ENCODE peak calls at places on chromosomes 1 and 21, in nine cellular contexts. One of them, this sample, is unnamed.

GRCh38 chr1:113415256-113416189 is 25.2 kb downstream of the MAGI3 start:
- DNase-seq in AG04450: no peak
- DNase-seq in astrocyte of the spinal cord: peak
- DNase-seq in HCT116: no peak
- DNase-seq in cardiac fibroblast: no peak
- DNase-seq in osteoblast: no peak
- DNase-seq in nephron progenitor cell: no peak
- DNase-seq in GM23338: no peak
- DNase-seq in MCF 10A: no peak
- DNase-seq in this sample: no peak

GRCh38 chr1:212485895-212486590 is 53.3 kb downstream of the NENF start:
- DNase-seq in osteoblast: peak
- DNase-seq in nephron progenitor cell: peak
- DNase-seq in astrocyte of the spinal cord: peak
- DNase-seq in GM23338: peak
- DNase-seq in cardiac fibroblast: peak
- DNase-seq in MCF 10A: peak
- DNase-seq in AG04450: peak
- DNase-seq in HCT116: peak
- DNase-seq in this sample: no peak

GRCh38 chr1:9733160-9733789 is 81.7 kb downstream of the PIK3CD start:
- DNase-seq in astrocyte of the spinal cord: no peak
- DNase-seq in nephron progenitor cell: no peak
- DNase-seq in cardiac fibroblast: no peak
- DNase-seq in HCT116: no peak
- DNase-seq in GM23338: no peak
- DNase-seq in AG04450: no peak
- DNase-seq in MCF 10A: no peak
- DNase-seq in osteoblast: peak
- DNase-seq in this sample: no peak

GRCh38 chr1:55580845-55581332 is 365.7 kb upstream of the USP24 start:
- DNase-seq in cardiac fibroblast: peak
- DNase-seq in AG04450: peak
- DNase-seq in osteoblast: peak
- DNase-seq in HCT116: peak
- DNase-seq in GM23338: no peak
- DNase-seq in MCF 10A: peak
- DNase-seq in nephron progenitor cell: no peak
- DNase-seq in astrocyte of the spinal cord: peak
- DNase-seq in this sample: no peak

GRCh38 chr1:116066868-116067563 is 44.2 kb upstream of the MAB21L3 start:
- DNase-seq in MCF 10A: peak
- DNase-seq in AG04450: no peak
- DNase-seq in GM23338: no peak
- DNase-seq in astrocyte of the spinal cord: peak
- DNase-seq in nephron progenitor cell: no peak
- DNase-seq in HCT116: no peak
- DNase-seq in cardiac fibroblast: peak
- DNase-seq in osteoblast: no peak
- DNase-seq in this sample: no peak

GRCh38 chr1:155091071-155092051 is 12.7 kb downstream of the EFNA3 start:
- DNase-seq in AG04450: no peak
- DNase-seq in HCT116: peak
- DNase-seq in MCF 10A: peak
- DNase-seq in cardiac fibroblast: peak
- DNase-seq in astrocyte of the spinal cord: peak
- DNase-seq in osteoblast: peak
- DNase-seq in nephron progenitor cell: peak
- DNase-seq in GM23338: peak
- DNase-seq in this sample: peak

GRCh38 chr1:53766766-53767409 is 27.9 kb upstream of the GLIS1 start:
- DNase-seq in AG04450: no peak
- DNase-seq in MCF 10A: peak
- DNase-seq in nephron progenitor cell: no peak
- DNase-seq in cardiac fibroblast: peak
- DNase-seq in astrocyte of the spinal cord: peak
- DNase-seq in HCT116: no peak
- DNase-seq in osteoblast: no peak
- DNase-seq in GM23338: no peak
- DNase-seq in this sample: no peak

GRCh38 chr1:37919277-37919676 is 27.6 kb downstream of the INPP5B start:
- DNase-seq in astrocyte of the spinal cord: peak
- DNase-seq in GM23338: peak
- DNase-seq in MCF 10A: peak
- DNase-seq in AG04450: no peak
- DNase-seq in nephron progenitor cell: no peak
- DNase-seq in osteoblast: peak
- DNase-seq in cardiac fibroblast: peak
- DNase-seq in HCT116: peak
- DNase-seq in this sample: no peak

GRCh38 chr1:114107474-114108175 is 46.0 kb downstream of the SYT6 start:
- DNase-seq in osteoblast: peak
- DNase-seq in HCT116: no peak
- DNase-seq in GM23338: no peak
- DNase-seq in AG04450: no peak
- DNase-seq in MCF 10A: no peak
- DNase-seq in nephron progenitor cell: no peak
- DNase-seq in astrocyte of the spinal cord: no peak
- DNase-seq in cardiac fibroblast: no peak
- DNase-seq in this sample: no peak

GRCh38 chr1:224815647-224816046 is 113.8 kb upstream of the DNAH14 start:
- DNase-seq in HCT116: no peak
- DNase-seq in nephron progenitor cell: no peak
- DNase-seq in osteoblast: no peak
- DNase-seq in MCF 10A: no peak
- DNase-seq in astrocyte of the spinal cord: no peak
- DNase-seq in GM23338: no peak
- DNase-seq in AG04450: no peak
- DNase-seq in cardiac fibroblast: no peak
- DNase-seq in this sample: no peak

GRCh38 chr1:109181085-109181806 is 32.5 kb upstream of the SARS1 start:
- DNase-seq in GM23338: no peak
- DNase-seq in nephron progenitor cell: no peak
- DNase-seq in HCT116: no peak
- DNase-seq in AG04450: no peak
- DNase-seq in MCF 10A: no peak
- DNase-seq in osteoblast: peak
- DNase-seq in cardiac fibroblast: peak
- DNase-seq in astrocyte of the spinal cord: peak
- DNase-seq in this sample: no peak

GRCh38 chr1:180881806-180882509 is 30.7 kb upstream of the KIAA1614 start:
- DNase-seq in nephron progenitor cell: no peak
- DNase-seq in MCF 10A: peak
- DNase-seq in GM23338: peak
- DNase-seq in cardiac fibroblast: peak
- DNase-seq in astrocyte of the spinal cord: peak
- DNase-seq in HCT116: peak
- DNase-seq in AG04450: no peak
- DNase-seq in osteoblast: no peak
- DNase-seq in this sample: no peak

GRCh38 chr1:115317101-115318012 is 20.7 kb downstream of the NGF start:
- DNase-seq in osteoblast: no peak
- DNase-seq in cardiac fibroblast: no peak
- DNase-seq in AG04450: no peak
- DNase-seq in astrocyte of the spinal cord: no peak
- DNase-seq in GM23338: no peak
- DNase-seq in nephron progenitor cell: no peak
- DNase-seq in MCF 10A: no peak
- DNase-seq in HCT116: no peak
- DNase-seq in this sample: no peak

GRCh38 chr1:111140680-111140967 is 601 bp downstream of the CEPT1 start:
- DNase-seq in GM23338: peak
- DNase-seq in MCF 10A: peak
- DNase-seq in nephron progenitor cell: peak
- DNase-seq in osteoblast: peak
- DNase-seq in HCT116: no peak
- DNase-seq in cardiac fibroblast: peak
- DNase-seq in astrocyte of the spinal cord: no peak
- DNase-seq in AG04450: no peak
- DNase-seq in this sample: no peak

GRCh38 chr1:26694597-26695416 is 1.0 kb upstream of the ARID1A start:
- DNase-seq in HCT116: no peak
- DNase-seq in osteoblast: no peak
- DNase-seq in AG04450: no peak
- DNase-seq in cardiac fibroblast: no peak
- DNase-seq in MCF 10A: no peak
- DNase-seq in astrocyte of the spinal cord: no peak
- DNase-seq in nephron progenitor cell: no peak
- DNase-seq in GM23338: no peak
- DNase-seq in this sample: no peak

GRCh38 chr21:46121286-46122221 is 23.6 kb downstream of the COL6A2 start:
- DNase-seq in nephron progenitor cell: peak
- DNase-seq in osteoblast: peak
- DNase-seq in AG04450: no peak
- DNase-seq in astrocyte of the spinal cord: no peak
- DNase-seq in cardiac fibroblast: no peak
- DNase-seq in GM23338: no peak
- DNase-seq in MCF 10A: no peak
- DNase-seq in HCT116: no peak
- DNase-seq in this sample: peak

GRCh38 chr1:158611916-158612315 is 6.8 kb downstream of the OR10Z1 start:
- DNase-seq in osteoblast: no peak
- DNase-seq in nephron progenitor cell: no peak
- DNase-seq in astrocyte of the spinal cord: no peak
- DNase-seq in HCT116: no peak
- DNase-seq in GM23338: no peak
- DNase-seq in cardiac fibroblast: no peak
- DNase-seq in MCF 10A: no peak
- DNase-seq in AG04450: no peak
- DNase-seq in this sample: no peak

GRCh38 chr1:230301820-230302219 is 124.3 kb downstream of the PGBD5 start:
- DNase-seq in cardiac fibroblast: no peak
- DNase-seq in osteoblast: no peak
- DNase-seq in GM23338: no peak
- DNase-seq in astrocyte of the spinal cord: no peak
- DNase-seq in nephron progenitor cell: no peak
- DNase-seq in HCT116: no peak
- DNase-seq in MCF 10A: no peak
- DNase-seq in AG04450: no peak
- DNase-seq in this sample: no peak

GRCh38 chr1:150562384-150563339 is 13.5 kb downstream of the ADAMTSL4 start:
- DNase-seq in nephron progenitor cell: peak
- DNase-seq in MCF 10A: peak
- DNase-seq in cardiac fibroblast: no peak
- DNase-seq in osteoblast: peak
- DNase-seq in astrocyte of the spinal cord: no peak
- DNase-seq in HCT116: no peak
- DNase-seq in AG04450: no peak
- DNase-seq in GM23338: peak
- DNase-seq in this sample: no peak

GRCh38 chr1:21955474-21956281 is 18.6 kb upstream of the HSPG2 start:
- DNase-seq in AG04450: no peak
- DNase-seq in GM23338: peak
- DNase-seq in astrocyte of the spinal cord: no peak
- DNase-seq in osteoblast: peak
- DNase-seq in nephron progenitor cell: no peak
- DNase-seq in HCT116: no peak
- DNase-seq in cardiac fibroblast: peak
- DNase-seq in MCF 10A: peak
- DNase-seq in this sample: no peak

GRCh38 chr1:89622895-89623294 is 10.0 kb upstream of the LRRC8C start:
- DNase-seq in astrocyte of the spinal cord: no peak
- DNase-seq in AG04450: no peak
- DNase-seq in osteoblast: no peak
- DNase-seq in HCT116: no peak
- DNase-seq in MCF 10A: peak
- DNase-seq in cardiac fibroblast: peak
- DNase-seq in GM23338: no peak
- DNase-seq in nephron progenitor cell: no peak
- DNase-seq in this sample: no peak
- TF ChIP-seq CTCF in astrocyte of the spinal cord: peak
- TF ChIP-seq CTCF in AG04450: peak
- TF ChIP-seq CTCF in osteoblast: peak
- TF ChIP-seq CTCF in HCT116: no peak
- TF ChIP-seq CTCF in MCF 10A: no peak
- TF ChIP-seq CTCF in cardiac fibroblast: peak
- TF ChIP-seq CTCF in GM23338: no peak
- TF ChIP-seq CTCF in nephron progenitor cell: no peak
- TF ChIP-seq CTCF in this sample: no peak

DNA sequence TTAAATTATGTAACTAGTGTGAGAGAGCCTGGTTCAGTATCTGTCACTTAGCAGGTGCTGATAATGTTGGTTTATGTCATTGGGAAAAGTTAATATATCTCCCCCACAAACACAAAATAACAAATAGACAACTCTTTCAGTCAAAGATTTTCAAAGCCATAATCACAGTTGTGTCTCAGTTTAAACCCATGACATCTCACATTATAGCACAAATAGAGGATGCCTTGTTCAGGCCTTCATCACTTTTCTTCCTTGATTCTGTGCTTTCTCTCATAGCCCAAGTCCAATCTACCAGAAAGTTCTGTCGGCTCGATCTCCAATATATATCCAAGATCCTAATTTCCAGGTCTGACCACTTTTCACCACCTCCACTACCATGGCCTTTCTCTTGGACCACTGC is 6.2 kb upstream of the EPS15 start:
- DNase-seq in nephron progenitor cell: no peak
- DNase-seq in MCF 10A: no peak
- DNase-seq in GM23338: no peak
- DNase-seq in AG04450: no peak
- DNase-seq in osteoblast: no peak
- DNase-seq in HCT116: no peak
- DNase-seq in astrocyte of the spinal cord: no peak
- DNase-seq in cardiac fibroblast: no peak
- DNase-seq in this sample: no peak
- TF ChIP-seq CTCF in nephron progenitor cell: no peak
- TF ChIP-seq CTCF in MCF 10A: no peak
- TF ChIP-seq CTCF in GM23338: no peak
- TF ChIP-seq CTCF in AG04450: no peak
- TF ChIP-seq CTCF in osteoblast: no peak
- TF ChIP-seq CTCF in HCT116: no peak
- TF ChIP-seq CTCF in astrocyte of the spinal cord: no peak
- TF ChIP-seq CTCF in cardiac fibroblast: no peak
- TF ChIP-seq CTCF in this sample: no peak

DNA sequence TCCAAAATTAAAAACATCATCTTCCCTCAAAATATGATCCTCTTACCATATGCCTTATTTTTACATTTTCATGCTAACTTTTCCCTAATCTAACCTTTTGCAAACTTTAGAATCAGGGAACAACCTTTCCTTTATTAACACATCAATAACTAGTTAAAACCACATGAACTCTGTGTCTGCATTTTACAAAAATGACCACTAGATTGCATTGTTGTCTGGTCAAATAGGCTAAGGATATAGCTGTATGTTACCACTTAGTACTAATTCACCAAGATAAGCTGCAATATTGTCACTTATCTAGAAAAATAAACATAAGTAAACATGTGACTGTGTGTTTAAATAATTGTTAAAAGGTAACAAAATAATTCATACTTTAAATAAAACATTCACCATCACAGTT is 82.3 kb downstream of the DENND1B start:
- DNase-seq in AG04450: no peak
- DNase-seq in astrocyte of the spinal cord: peak
- DNase-seq in osteoblast: no peak
- DNase-seq in MCF 10A: peak
- DNase-seq in cardiac fibroblast: peak
- DNase-seq in HCT116: peak
- DNase-seq in GM23338: no peak
- DNase-seq in nephron progenitor cell: no peak
- DNase-seq in this sample: no peak
- TF ChIP-seq CTCF in AG04450: peak
- TF ChIP-seq CTCF in astrocyte of the spinal cord: peak
- TF ChIP-seq CTCF in osteoblast: peak
- TF ChIP-seq CTCF in MCF 10A: peak
- TF ChIP-seq CTCF in cardiac fibroblast: peak
- TF ChIP-seq CTCF in HCT116: no peak
- TF ChIP-seq CTCF in GM23338: no peak
- TF ChIP-seq CTCF in nephron progenitor cell: no peak
- TF ChIP-seq CTCF in this sample: no peak

GRCh38 chr1:174258148-174258550 is 98.8 kb downstream of the RABGAP1L start:
- DNase-seq in GM23338: peak
- DNase-seq in astrocyte of the spinal cord: peak
- DNase-seq in cardiac fibroblast: peak
- DNase-seq in AG04450: peak
- DNase-seq in osteoblast: no peak
- DNase-seq in HCT116: peak
- DNase-seq in nephron progenitor cell: peak
- DNase-seq in MCF 10A: peak
- DNase-seq in this sample: no peak
- TF ChIP-seq CTCF in GM23338: peak
- TF ChIP-seq CTCF in astrocyte of the spinal cord: peak
- TF ChIP-seq CTCF in cardiac fibroblast: peak
- TF ChIP-seq CTCF in AG04450: peak
- TF ChIP-seq CTCF in osteoblast: peak
- TF ChIP-seq CTCF in HCT116: peak
- TF ChIP-seq CTCF in nephron progenitor cell: peak
- TF ChIP-seq CTCF in MCF 10A: peak
- TF ChIP-seq CTCF in this sample: peak

This sample was measured in mesothelial cell of epicardium.